ENCODE peak calls at places on chromosome 3, in four cellular contexts. Y is iPS DF 6.9, N is neuronal stem cell, E is fibroblast of pulmonary artery. I is an unnamed sample.
A peak's percentile ranks its signal among the peaks of the same experiment; 100 is the strongest.

GRCh38 chr3:34374521-34374920 is 576.1 kb downstream of the PDCD6IP start:
- DNase-seq in Y (no peak), N (no peak), E (no peak), I (no peak)

GRCh38 chr3:190385835-190386688 is 1.9 kb upstream of the CLDN16 start:
- DNase-seq in Y (no peak), N (no peak), E (peak; percentile 97), I (no peak)

GRCh38 chr3:127614928-127615592 is 13.9 kb upstream of the PODXL2 start:
- DNase-seq in Y (no peak), N (no peak), E (no peak), I (no peak)

GRCh38 chr3:149414557-149415231 is 37.2 kb upstream of the TM4SF1 start:
- DNase-seq in Y (no peak), N (no peak), E (peak; percentile 56), I (no peak)

GRCh38 chr3:27861047-27862036 is 139.2 kb upstream of the EOMES start:
- DNase-seq in Y (no peak), N (no peak), E (no peak), I (no peak)

GRCh38 chr3:51686512-51687215 is 15.6 kb downstream of the TEX264 start:
- DNase-seq in Y (no peak), N (no peak), E (peak; percentile 69), I (no peak)

GRCh38 chr3:126137490-126138130 is 42.8 kb downstream of the ALDH1L1 start:
- DNase-seq in Y (no peak), N (no peak), E (no peak), I (no peak)

GRCh38 chr3:185631508-185632206 is 45.6 kb downstream of the SENP2 start:
- DNase-seq in Y (no peak), N (no peak), E (peak; percentile 26), I (no peak)

GRCh38 chr3:107969994-107970896 is 120.6 kb downstream of the CD47 start:
- DNase-seq in Y (no peak), N (no peak), E (peak; percentile 98), I (no peak)

GRCh38 chr3:56801151-56801596 is 575 bp downstream of the ARHGEF3 start:
- DNase-seq in Y (no peak), N (no peak), E (no peak), I (no peak)

GRCh38 chr3:64954995-64955636 is 267.3 kb upstream of the ADAMTS9 start:
- DNase-seq in Y (no peak), N (no peak), E (peak; percentile 24), I (no peak)

GRCh38 chr3:13140596-13140995 is 67.4 kb upstream of the IQSEC1 start:
- DNase-seq in Y (no peak), N (no peak), E (no peak), I (no peak)

GRCh38 chr3:120072867-120073525 is 21.3 kb downstream of the GSK3B start:
- DNase-seq in Y (no peak), N (no peak), E (no peak), I (no peak)

GRCh38 chr3:10956531-10956930 is 36.0 kb upstream of the SLC6A1 start:
- DNase-seq in Y (no peak), N (no peak), E (no peak), I (no peak)

GRCh38 chr3:78140866-78141658 is 1101.2 kb downstream of the ROBO2 start:
- DNase-seq in Y (no peak), N (no peak), E (peak; percentile 80), I (no peak)

GRCh38 chr3:17632401-17633100 is 109.9 kb downstream of the TBC1D5 start:
- DNase-seq in Y (no peak), N (no peak), E (peak; percentile 70), I (no peak)

GRCh38 chr3:148643389-148643840 is 54.3 kb upstream of the AGTR1 start:
- DNase-seq in Y (no peak), N (no peak), E (peak; percentile 72), I (no peak)

GRCh38 chr3:42746455-42747450 is 26.3 kb downstream of the CCDC13 start:
- DNase-seq in Y (no peak), N (no peak), E (no peak), I (no peak)

GRCh38 chr3:23174426-23175039 is 28.6 kb upstream of the UBE2E2 start:
- DNase-seq in Y (no peak), N (no peak), E (peak; percentile 66), I (no peak)

GRCh38 chr3:161672478-161672877 is 175.9 kb downstream of the OTOL1 start:
- DNase-seq in Y (no peak), N (no peak), E (no peak), I (no peak)

GRCh38 chr3:184491011-184491576 is 70.5 kb upstream of the EPHB3 start:
- DNase-seq in Y (no peak), N (no peak), E (peak; percentile 9), I (no peak)

GRCh38 chr3:126398423-126399347 is 4.0 kb downstream of the CFAP100 start:
- DNase-seq in Y (no peak), N (no peak), E (no peak), I (no peak)

GRCh38 chr3:39413691-39414420 is 7.3 kb downstream of the RPSA start:
- DNase-seq in Y (no peak), N (no peak), E (peak; percentile 39), I (no peak)

GRCh38 chr3:1007890-1008289 is 84.9 kb upstream of the CNTN6 start:
- DNase-seq in Y (no peak), N (no peak), E (peak; percentile 76), I (no peak)

GRCh38 chr3:23004971-23005370 is 198.2 kb upstream of the UBE2E2 start:
- DNase-seq in Y (no peak), N (no peak), E (peak; percentile 84), I (no peak)

GRCh38 chr3:143464850-143465249 is 345.3 kb downstream of the CHST2 start:
- DNase-seq in Y (no peak), N (no peak), E (no peak), I (no peak)

GRCh38 chr3:4351164-4351855 is 48.1 kb downstream of the SETMAR start:
- DNase-seq in Y (no peak), N (no peak), E (peak; percentile 76), I (no peak)

GRCh38 chr3:32758375-32758753 is 59.4 kb upstream of the TRIM71 start:
- DNase-seq in Y (no peak), N (no peak), E (peak; percentile 10), I (no peak)

GRCh38 chr3:98561727-98562521 is 30.1 kb downstream of the GPR15 start:
- DNase-seq in Y (no peak), N (no peak), E (no peak), I (no peak)

GRCh38 chr3:68151359-68151758 is 496.9 kb upstream of the SUCLG2 start:
- DNase-seq in Y (no peak), N (no peak), E (no peak), I (no peak)

GRCh38 chr3:56782215-56782614 is 19.5 kb downstream of the ARHGEF3 start:
- DNase-seq in Y (no peak), N (no peak), E (peak; percentile 26), I (no peak)

GRCh38 chr3:133383175-133383574 is 16.7 kb upstream of the BFSP2 start:
- DNase-seq in Y (no peak), N (no peak), E (no peak), I (no peak)

GRCh38 chr3:58049143-58049785 is 41.0 kb downstream of the FLNB start:
- DNase-seq in Y (peak; percentile 91), N (peak; percentile 62), E (peak; percentile 86), I (no peak)

GRCh38 chr3:124395584-124396340 is 334.5 kb upstream of the UMPS start:
- DNase-seq in Y (no peak), N (no peak), E (peak; percentile 10), I (no peak)

GRCh38 chr3:128495435-128495970 is 2.5 kb upstream of the GATA2 start:
- DNase-seq in Y (no peak), N (no peak), E (no peak), I (no peak)

GRCh38 chr3:8492744-8493511 is 8.7 kb upstream of the LMCD1 start:
- DNase-seq in Y (no peak), N (no peak), E (no peak), I (no peak)

GRCh38 chr3:16319307-16319706 is 54.3 kb downstream of the OXNAD1 start:
- DNase-seq in Y (no peak), N (no peak), E (peak; percentile 28), I (no peak)

GRCh38 chr3:50256978-50257890 is 11.7 kb upstream of the SEMA3B start:
- DNase-seq in Y (no peak), N (no peak), E (peak; percentile 51), I (no peak)

I was measured in D721Med.